ENCODE peak calls at places on chromosome 1, in seven cellular contexts. P, T, Z, D, H, R and N are unnamed samples.

GRCh38 chr1:110620250-110620615 is 14.1 kb upstream of the KCNA2 start:
- DNase-seq in P (no peak), T (no peak), Z (no peak), D (no peak), H (no peak), R (no peak), N (no peak)

GRCh38 chr1:202505356-202505755 is 156.9 kb downstream of the PPP1R12B start:
- DNase-seq in P (no peak), T (no peak), Z (no peak), D (peak), H (no peak), R (no peak), N (no peak)

GRCh38 chr1:31771891-31772668 is 7.9 kb upstream of the ADGRB2 start:
- DNase-seq in P (no peak), T (peak), Z (no peak), D (no peak), H (no peak), R (no peak), N (peak)

GRCh38 chr1:52702886-52703787 is 5.0 kb upstream of the COA7 start:
- DNase-seq in P (peak), T (peak), Z (peak), D (peak), H (peak), R (peak), N (peak)

GRCh38 chr1:37570528-37571334 is 14.0 kb downstream of the DNALI1 start:
- DNase-seq in P (no peak), T (no peak), Z (no peak), D (no peak), H (no peak), R (no peak), N (no peak)

GRCh38 chr1:47334765-47335435 is 1.3 kb downstream of the CMPK1 start:
- DNase-seq in P (no peak), T (no peak), Z (no peak), D (no peak), H (no peak), R (no peak), N (no peak)

GRCh38 chr1:63569917-63570316 is 23.3 kb upstream of the PGM1 start:
- DNase-seq in P (no peak), T (no peak), Z (no peak), D (no peak), H (no peak), R (no peak), N (no peak)

GRCh38 chr1:15937706-15938168 is 38.2 kb downstream of the ZBTB17 start:
- DNase-seq in P (peak), T (no peak), Z (peak), D (no peak), H (no peak), R (no peak), N (no peak)

GRCh38 chr1:156150107-156151000 is 3.0 kb upstream of the SEMA4A start:
- DNase-seq in P (no peak), T (no peak), Z (no peak), D (no peak), H (no peak), R (no peak), N (no peak)

GRCh38 chr1:87017994-87018672 is 103.7 kb downstream of the HS2ST1 start:
- DNase-seq in P (no peak), T (no peak), Z (no peak), D (no peak), H (no peak), R (no peak), N (no peak)

GRCh38 chr1:25199876-25200620 is 32.3 kb downstream of the SYF2 start:
- DNase-seq in P (no peak), T (no peak), Z (no peak), D (no peak), H (no peak), R (no peak), N (no peak)

GRCh38 chr1:58768971-58769808 is 14.7 kb downstream of the JUN start:
- DNase-seq in P (peak), T (peak), Z (peak), D (peak), H (peak), R (peak), N (peak)

GRCh38 chr1:165441166-165441955 is 3.6 kb downstream of the RXRG start:
- DNase-seq in P (no peak), T (no peak), Z (no peak), D (no peak), H (no peak), R (no peak), N (no peak)

GRCh38 chr1:181318022-181318857 is 165.1 kb upstream of the CACNA1E start:
- DNase-seq in P (no peak), T (peak), Z (peak), D (no peak), H (no peak), R (no peak), N (no peak)

GRCh38 chr1:84550826-84551225 is 23.4 kb downstream of the CTBS start:
- DNase-seq in P (no peak), T (no peak), Z (no peak), D (no peak), H (no peak), R (no peak), N (no peak)

GRCh38 chr1:110065841-110066240 is 4.6 kb downstream of the ALX3 start:
- DNase-seq in P (no peak), T (no peak), Z (no peak), D (no peak), H (no peak), R (no peak), N (no peak)

GRCh38 chr1:33319186-33319948 is 1.5 kb downstream of the A3GALT2 start:
- DNase-seq in P (no peak), T (no peak), Z (no peak), D (no peak), H (no peak), R (no peak), N (no peak)